ENCODE peak calls at places on chromosomes 4 and X, in four cellular contexts. T is lower lobe of right lung, J is brain microvascular endothelial cell, A is cardiac muscle cell. E is an unnamed sample.

GRCh38 chr4:8330821-8331566 is 61.4 kb downstream of the HTRA3 start:
- DNase-seq in A (no peak), T (peak), J (no peak), E (peak)

GRCh38 chr4:20337261-20337664 is 85.6 kb downstream of the SLIT2 start:
- DNase-seq in J (peak), A (no peak), T (no peak), E (no peak)

GRCh38 chr4:92104506-92104905 is 199.3 kb upstream of the GRID2 start:
- DNase-seq in J (no peak), A (no peak), T (no peak), E (no peak)

GRCh38 chr4:37068580-37068979 is 176.0 kb upstream of the NWD2 start:
- DNase-seq in J (no peak), A (no peak), T (no peak), E (no peak)

GRCh38 chrX:39969826-39970569 is 127.8 kb downstream of the BCOR start:
- DNase-seq in A (no peak), J (no peak), T (no peak), E (no peak)

GRCh38 chr4:126727461-126727860 is 905.3 kb upstream of the INTU start:
- DNase-seq in J (peak), A (no peak), T (no peak), E (no peak)

GRCh38 chr4:114109776-114110175 is 130.3 kb upstream of the ARSJ start:
- DNase-seq in J (no peak), A (no peak), T (no peak), E (no peak)

GRCh38 chr4:125736057-125736456 is 421.3 kb downstream of the FAT4 start:
- DNase-seq in J (peak), T (no peak), A (no peak), E (no peak)

GRCh38 chrX:128078545-128078944 is 26.3 kb upstream of the ACTRT1 start:
- DNase-seq in J (no peak), T (no peak), A (no peak), E (no peak)
- H3K4me3 ChIP-seq in J (no peak), T (no peak), A (no peak), E (no peak)

DNA sequence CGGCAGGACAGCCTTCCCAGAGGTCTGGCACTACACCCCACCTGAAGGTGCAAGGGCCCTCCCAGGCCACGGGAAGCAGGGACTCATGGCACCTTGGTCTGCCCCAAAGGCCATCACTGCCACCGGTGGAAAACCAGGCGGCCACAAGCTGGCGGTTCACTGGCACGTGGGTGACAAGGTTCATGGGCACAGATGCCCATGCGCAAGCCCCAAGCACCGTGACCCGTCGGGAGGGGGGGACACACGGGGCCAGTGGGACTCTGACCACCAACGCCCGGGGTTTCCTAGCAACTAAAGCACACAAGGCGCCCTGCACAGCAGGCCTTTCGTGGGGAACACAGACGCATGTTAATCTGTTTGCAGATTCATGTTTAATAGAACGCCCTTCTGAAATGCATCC is 44.0 kb downstream of the FAM53A start:
- DNase-seq in T (no peak), J (no peak), A (no peak), E (peak)
- H3K27ac ChIP-seq in T (no peak), J (no peak), A (no peak), E (no peak)

GRCh38 chr4:119029847-119030535 is 105.6 kb upstream of the MYOZ2 start:
- DNase-seq in T (no peak), A (no peak), J (no peak), E (no peak)

GRCh38 chr4:119028296-119028695 is 107.3 kb upstream of the MYOZ2 start:
- DNase-seq in T (no peak), A (no peak), J (no peak), E (no peak)

GRCh38 chr4:119030536-119030890 is 105.1 kb upstream of the MYOZ2 start:
- DNase-seq in T (no peak), A (no peak), J (no peak), E (no peak)

GRCh38 chr4:119032921-119033685 is 102.5 kb upstream of the MYOZ2 start:
- DNase-seq in A (no peak), T (no peak), J (no peak), E (no peak)

GRCh38 chr4:119031218-119031617 is 104.4 kb upstream of the MYOZ2 start:
- DNase-seq in J (no peak), A (no peak), T (no peak), E (no peak)
- H3K4me3 ChIP-seq in J (no peak), A (no peak), T (no peak), E (no peak)

DNA sequence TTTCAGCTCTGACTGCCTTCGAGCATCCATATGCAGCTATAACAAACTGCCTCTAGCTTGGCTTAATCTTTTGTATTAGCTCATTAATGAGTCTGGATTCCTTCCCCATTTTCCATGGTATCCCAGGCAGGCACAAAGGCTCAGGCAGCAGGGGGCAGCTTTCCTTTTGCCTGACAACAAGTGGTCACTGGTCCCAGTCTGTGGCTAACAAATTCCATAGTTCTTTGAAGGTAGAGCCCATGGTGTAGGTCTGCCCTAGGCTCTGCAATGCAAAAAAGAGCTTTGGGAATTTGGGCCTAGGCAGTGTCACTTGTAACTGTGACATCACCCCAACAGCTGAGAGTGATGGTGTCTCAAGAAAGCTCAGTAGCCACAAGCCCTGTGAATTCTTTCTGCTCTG is 234.4 kb upstream of the GPC4 start:
- DNase-seq in T (no peak), J (no peak), A (no peak), E (no peak)
- H3K27ac ChIP-seq in T (no peak), J (no peak), A (peak), E (no peak)

GRCh38 chr4:105451346-105451745 is 22.5 kb downstream of the PPA2 start:
- DNase-seq in T (no peak), J (no peak), A (no peak), E (no peak)
- H3K4me3 ChIP-seq in T (no peak), J (no peak), A (no peak), E (no peak)

GRCh38 chrX:136687457-136687856 is 39.5 kb downstream of the CD40LG start:
- DNase-seq in J (no peak), A (no peak), T (no peak), E (no peak)

GRCh38 chrX:136691028-136691809 is 43.3 kb downstream of the CD40LG start:
- DNase-seq in A (no peak), T (no peak), J (no peak), E (no peak)

GRCh38 chrX:136692271-136692670 is 44.3 kb downstream of the CD40LG start:
- DNase-seq in T (no peak), A (no peak), J (peak), E (no peak)

GRCh38 chrX:136694491-136695087 is 46.6 kb downstream of the CD40LG start:
- DNase-seq in A (peak), J (peak), T (no peak), E (no peak)

DNA sequence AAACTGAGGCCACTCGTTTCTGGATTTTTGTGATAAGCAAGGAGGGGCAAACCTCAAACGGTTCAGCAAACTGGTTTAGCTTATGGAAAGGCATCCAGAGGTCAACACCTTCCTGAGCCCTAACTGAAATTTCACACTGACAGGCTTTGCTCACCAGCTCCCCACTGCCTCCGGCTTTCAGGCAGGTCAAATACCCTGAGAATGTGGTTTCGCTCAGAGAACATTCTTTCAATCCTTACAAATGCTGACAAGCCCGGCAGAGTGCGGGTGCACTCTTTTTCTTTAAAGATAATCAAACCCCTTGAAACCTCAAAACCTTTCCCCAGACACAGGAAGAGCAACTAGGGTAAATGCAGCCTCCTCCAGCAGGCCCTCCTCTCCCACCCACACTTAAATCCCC is 41.5 kb downstream of the CD40LG start:
- DNase-seq in A (peak), T (no peak), J (peak), E (no peak)
- H3K27ac ChIP-seq in A (peak), T (no peak), J (peak), E (no peak)

GRCh38 chrX:8984231-8984630 is 49.7 kb downstream of the FAM9B start:
- DNase-seq in T (no peak), J (no peak), A (no peak), E (no peak)
- H3K4me3 ChIP-seq in T (no peak), J (no peak), A (no peak), E (no peak)

DNA sequence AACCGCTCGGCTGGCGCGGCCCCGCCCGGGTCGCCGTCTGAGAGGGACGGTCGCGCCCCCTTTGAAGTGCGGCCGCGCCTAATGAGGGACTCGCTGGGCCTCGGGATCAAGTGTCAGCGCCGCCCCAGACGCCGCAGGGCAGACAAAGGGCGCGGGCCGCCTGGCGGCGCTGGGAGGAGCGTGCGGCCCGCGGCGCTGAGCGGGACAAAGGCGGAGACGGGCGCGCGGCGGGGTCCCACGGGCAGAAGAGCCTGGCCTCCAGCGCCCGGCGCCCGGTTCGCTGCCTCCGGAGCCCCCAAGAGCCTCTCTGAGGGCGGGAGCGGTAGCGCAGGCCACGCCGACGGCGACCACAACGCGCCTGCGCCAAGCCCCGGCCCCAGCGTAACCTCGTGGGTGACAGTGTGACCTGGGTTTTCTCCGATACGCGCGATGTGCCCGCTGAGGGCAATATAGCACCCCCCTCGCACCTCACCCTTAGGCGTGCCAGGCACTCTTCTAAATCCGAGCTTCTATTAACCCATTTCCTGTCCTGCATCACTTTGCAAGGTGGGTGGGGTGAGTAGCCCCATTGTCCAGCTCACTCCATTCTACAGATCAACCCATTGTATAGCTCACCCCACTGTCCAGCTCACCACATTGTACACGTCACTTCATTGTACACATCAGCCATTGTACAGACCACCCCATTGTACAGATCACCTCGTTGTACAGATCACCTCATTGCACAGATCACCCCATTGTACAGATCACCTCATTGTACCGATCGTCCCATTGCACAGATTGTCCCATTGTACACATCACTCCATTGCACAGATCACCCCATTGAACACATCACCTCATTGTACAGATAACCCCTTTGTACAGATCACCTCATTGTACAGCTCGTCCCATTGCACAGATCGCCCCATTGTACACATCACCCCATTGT is 33.7 kb upstream of the STX18 start:
- DNase-seq in J (peak), A (peak), T (peak), E (peak)
- H3K27ac ChIP-seq in J (peak), A (no peak), T (peak), E (peak)

DNA sequence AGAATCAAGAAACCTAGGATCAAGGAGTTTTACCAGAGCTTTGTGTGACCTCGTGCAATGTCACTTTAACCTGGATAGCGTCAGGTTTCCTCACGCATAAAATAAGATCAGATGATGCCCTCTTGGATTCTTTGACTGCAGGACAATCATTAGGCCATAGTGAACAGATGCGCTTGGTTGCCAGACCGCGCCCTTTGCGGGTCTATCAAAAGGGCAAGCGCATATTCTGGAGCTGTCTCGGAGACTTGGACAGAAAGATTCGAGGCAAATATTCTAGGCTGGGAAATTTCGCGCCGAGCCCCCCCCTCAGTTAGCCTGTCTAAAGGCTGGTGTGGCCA is 66.6 kb downstream of the FBXO8 start:
- DNase-seq in A (no peak), T (no peak), J (no peak), E (no peak)
- H3K4me3 ChIP-seq in A (peak), T (peak), J (no peak), E (peak)

DNA sequence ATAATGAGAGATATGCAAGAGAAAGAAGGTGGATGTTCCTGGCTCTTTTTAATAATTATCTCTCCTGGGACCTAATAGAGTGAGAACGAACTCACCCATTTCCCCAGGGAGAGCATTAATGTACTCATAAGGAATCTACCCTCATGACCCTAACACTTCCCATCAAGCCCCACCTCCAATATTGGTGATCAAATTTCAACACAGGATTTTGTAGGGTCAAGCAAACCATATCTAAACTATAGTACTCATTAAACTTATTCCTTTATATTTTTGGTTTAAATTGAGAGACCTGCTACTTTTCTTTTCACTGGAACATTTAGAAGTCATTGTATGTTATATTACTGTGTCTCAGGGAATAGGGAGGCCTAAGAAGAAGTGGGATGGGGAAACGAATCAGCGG is 2.6 kb downstream of the UGT2A3 start:
- DNase-seq in A (no peak), J (no peak), T (no peak), E (no peak)
- H3K27ac ChIP-seq in A (no peak), J (no peak), T (no peak), E (no peak)